ENCODE peak calls at places on chromosomes 12 and 14, in nine cellular contexts. F, S, H, U, R, M, Q, O and K are unnamed samples.

GRCh38 chr14:30252800-30253425 is 306.0 kb upstream of the G2E3 start:
- DNase-seq in R (no peak), U (no peak), F (no peak), M (peak; percentile 50), S (no peak), H (no peak), O (no peak), Q (no peak), K (no peak)

GRCh38 chr12:97939141-97939540 is 476.5 kb downstream of the RMST start:
- DNase-seq in F (no peak), S (peak; percentile 55), U (no peak), Q (no peak), M (peak; percentile 90), H (no peak), R (no peak), O (no peak), K (no peak)

GRCh38 chr14:95478309-95478708 is 38.1 kb downstream of the SYNE3 start:
- DNase-seq in U (no peak), R (no peak), H (no peak), Q (no peak), F (no peak), S (no peak), O (no peak), M (no peak), K (no peak)

GRCh38 chr14:34423445-34423844 is 38.6 kb downstream of the SPTSSA start:
- DNase-seq in F (no peak), M (no peak), R (no peak), S (no peak), O (no peak), H (no peak), Q (no peak), U (no peak), K (no peak)

GRCh38 chr14:103563089-103563620 is 395 bp downstream of the COA8 start:
- DNase-seq in M (no peak), Q (no peak), R (no peak), U (no peak), O (no peak), S (peak; percentile 51), H (peak; percentile 82), F (no peak), K (no peak)

GRCh38 chr12:118237908-118238307 is 102.0 kb downstream of the PEBP1 start:
- DNase-seq in R (no peak), F (peak; percentile 6), S (peak; percentile 21), U (no peak), M (peak; percentile 83), Q (no peak), H (no peak), O (no peak), K (peak; percentile 5)

GRCh38 chr12:59803735-59804134 is 207.9 kb downstream of the SLC16A7 start:
- DNase-seq in M (peak; percentile 23), F (no peak), U (no peak), H (no peak), Q (no peak), S (no peak), R (no peak), O (no peak), K (no peak)

GRCh38 chr12:78035913-78036658 is 205.4 kb downstream of the NAV3 start:
- DNase-seq in O (no peak), F (peak; percentile 34), R (no peak), U (no peak), M (peak; percentile 2), Q (no peak), H (no peak), S (no peak), K (no peak)

GRCh38 chr12:46492471-46493351 is 120.1 kb upstream of the SLC38A2 start:
- DNase-seq in S (no peak), F (peak; percentile 88), M (peak; percentile 85), U (no peak), R (no peak), H (peak; percentile 80), O (no peak), Q (peak; percentile 85), K (no peak)

GRCh38 chr14:73786632-73786941 is 65.0 kb upstream of the PTGR2 start:
- DNase-seq in Q (no peak), S (peak; percentile 16), F (peak; percentile 61), R (no peak), H (peak; percentile 55), O (peak; percentile 59), M (peak; percentile 21), U (peak; percentile 44), K (no peak)

DNA sequence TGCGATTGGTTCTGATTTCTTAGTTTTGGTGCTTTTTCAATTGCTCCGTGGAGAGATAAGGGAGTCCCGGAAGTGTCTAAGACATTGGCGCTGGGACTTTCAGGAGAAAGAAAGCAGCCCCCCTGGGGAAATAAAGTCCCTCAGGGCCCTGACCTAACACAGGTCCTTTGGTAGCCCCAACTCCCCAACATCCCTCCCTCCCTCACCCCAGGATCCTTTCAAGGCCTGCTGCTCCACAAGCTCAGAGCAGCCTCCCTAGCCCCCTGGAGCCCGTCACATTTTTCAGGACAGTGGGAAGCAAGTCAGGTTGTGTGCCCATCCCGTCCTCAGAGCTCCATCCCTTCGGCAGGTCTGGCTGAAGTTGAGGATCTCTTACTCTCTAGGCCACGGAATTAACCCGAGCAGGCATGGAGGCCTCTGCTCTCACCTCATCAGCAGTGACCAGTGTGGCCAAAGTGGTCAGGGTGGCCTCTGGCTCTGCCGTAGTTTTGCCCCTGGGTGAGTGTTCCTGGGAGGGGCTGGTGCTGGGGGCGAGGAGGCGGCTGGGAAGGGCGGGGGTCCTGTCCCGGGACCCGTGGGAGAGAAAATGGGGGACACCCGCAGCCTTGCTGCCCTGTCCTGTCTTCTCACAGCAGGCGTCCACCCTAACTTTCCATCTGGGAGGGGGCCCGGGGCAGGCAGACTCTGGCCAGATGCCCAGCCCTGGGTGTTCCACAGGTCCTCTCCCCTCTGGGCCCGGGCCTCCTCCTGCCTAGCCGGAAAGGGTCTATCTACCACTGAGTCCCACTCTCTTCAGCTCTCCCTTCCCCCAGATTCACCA is 950 bp downstream of the IFI27 start:
- DNase-seq in O (no peak), R (no peak), Q (no peak), U (no peak), H (no peak), M (no peak), F (no peak), S (no peak), K (no peak)
- H3K4me3 ChIP-seq in O (peak overlapping the region; percentile 69), R (no peak overlapping the region), Q (no peak overlapping the region), U (peak overlapping the region; percentile 60), H (no peak overlapping the region), M (no peak overlapping the region), F (no peak overlapping the region), S (no peak overlapping the region), K (no peak overlapping the region)

GRCh38 chr12:1540690-1541089 is 53.7 kb downstream of the FBXL14 start:
- DNase-seq in Q (no peak), H (no peak), F (no peak), O (no peak), M (peak; percentile 91), R (no peak), U (no peak), S (peak; percentile 60), K (no peak)

GRCh38 chr12:1546931-1547640 is 47.3 kb downstream of the FBXL14 start:
- DNase-seq in S (no peak), M (no peak), Q (no peak), O (no peak), U (no peak), H (no peak), R (no peak), F (no peak), K (no peak)

GRCh38 chr12:1542599-1542998 is 51.8 kb downstream of the FBXL14 start:
- DNase-seq in Q (no peak), O (no peak), R (no peak), M (no peak), S (no peak), H (no peak), U (no peak), F (no peak), K (no peak)

DNA sequence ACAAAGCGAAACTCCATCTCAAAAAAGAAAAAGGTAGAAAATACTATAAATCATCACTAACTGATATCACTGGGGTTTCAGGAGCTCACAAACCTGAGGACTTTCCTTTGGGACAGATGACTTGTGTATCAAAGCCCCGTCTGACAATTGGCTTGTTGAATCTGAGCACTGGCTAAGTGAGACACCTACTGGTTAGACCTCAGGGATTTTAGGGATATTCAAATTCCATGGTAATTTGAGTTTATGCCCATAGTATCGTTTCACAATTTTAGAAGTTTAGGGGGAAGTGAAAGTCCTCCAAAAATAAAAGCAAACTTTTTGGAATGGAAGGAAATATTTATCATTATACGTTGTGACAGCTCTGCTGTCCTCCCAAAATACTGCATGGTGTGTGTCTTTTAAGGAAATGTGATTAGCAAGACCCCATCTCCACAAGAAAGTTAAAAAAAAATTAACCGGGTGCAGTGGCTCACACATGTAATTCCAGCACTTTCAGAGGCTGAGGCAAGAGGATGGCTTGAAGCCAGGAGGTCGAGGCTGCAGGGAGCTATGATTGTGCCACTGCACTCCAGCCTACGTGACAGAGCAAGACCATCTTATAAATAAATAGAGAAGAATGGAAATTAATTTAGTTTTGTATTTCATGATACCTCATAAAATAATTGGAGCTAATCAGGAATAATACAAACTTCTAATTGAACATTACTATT is 49.2 kb downstream of the FBXL14 start:
- DNase-seq in Q (no peak), F (peak; percentile 62), R (no peak), U (no peak), M (no peak), S (no peak), H (no peak), O (peak; percentile 20), K (no peak)
- TF ChIP-seq CTCF in Q (peak; percentile 34), F (peak; percentile 49), R (no peak), U (peak; percentile 28), M (peak; percentile 42), S (no peak), H (peak; percentile 16), O (peak; percentile 35), K (peak; percentile 36)

GRCh38 chr12:6301721-6302120 is 8.8 kb upstream of the PLEKHG6 start:
- DNase-seq in R (no peak), H (no peak), Q (no peak), S (no peak), U (no peak), F (no peak), M (no peak), O (no peak), K (no peak)

GRCh38 chr12:6306599-6307220 is 3.8 kb upstream of the PLEKHG6 start:
- DNase-seq in F (no peak), H (no peak), U (no peak), Q (no peak), R (no peak), O (no peak), M (no peak), S (no peak), K (no peak)

GRCh38 chr12:6306151-6306550 is 4.3 kb upstream of the PLEKHG6 start:
- DNase-seq in M (no peak), Q (no peak), H (no peak), O (no peak), F (no peak), U (no peak), S (no peak), R (no peak), K (no peak)

GRCh38 chr12:6302621-6303020 is 7.9 kb upstream of the PLEKHG6 start:
- DNase-seq in S (no peak), R (no peak), H (no peak), F (no peak), M (no peak), U (no peak), O (no peak), Q (no peak), K (no peak)

GRCh38 chr12:6303046-6303445 is 7.4 kb upstream of the PLEKHG6 start:
- DNase-seq in Q (no peak), U (no peak), M (no peak), O (no peak), R (no peak), S (no peak), F (no peak), H (no peak), K (no peak)
- H3K27me3 ChIP-seq in Q (no peaks in the 10 kb centered on the region), U (no peaks in the 10 kb centered on the region), M (no peaks in the 10 kb centered on the region), O (peaks cover 1% of the 10 kb centered on the region), R (no peaks in the 10 kb centered on the region), S (no peaks in the 10 kb centered on the region), F (no peaks in the 10 kb centered on the region), H (no peaks in the 10 kb centered on the region), K (peaks cover 4% of the 10 kb centered on the region)

GRCh38 chr14:49876563-49877127 is 16.2 kb upstream of the ARF6 start:
- DNase-seq in H (no peak), R (no peak), U (no peak), F (no peak), M (no peak), O (no peak), Q (no peak), S (no peak), K (no peak)
- H3K4me3 ChIP-seq in H (no peak overlapping the region), R (no peak overlapping the region), U (no peak overlapping the region), F (no peak overlapping the region), M (no peak overlapping the region), O (no peak overlapping the region), Q (no peak overlapping the region), S (no peak overlapping the region), K (no peak overlapping the region)